ENCODE peak calls at places on chromosomes 7 and 10, in seven cellular contexts. C is neural progenitor cell; R is stimulated activated CD4-positive, alpha-beta T cell treated with anti-CD3 and anti-CD28 coated beads, Interleukin-2, amount 100 ng/mL, for 24 hours; K is activated gamma-delta T cell treated with anti-CD3 and anti-CD28 coated beads, Interleukin-2, amount 50 U/mL, for 16 hours; I is NCI-H2029; W is NCI-H82; T is activated CD8-positive, alpha-beta T cell treated with anti-CD3 and anti-CD28 coated beads for 36 hours. Z is an unnamed sample.

GRCh38 chr7:100585511-100586265 is at the start of gene LRCH4:
- DNase-seq in C (peak), R (peak), K (peak), I (peak), W (peak), T (peak), Z (no peak)

GRCh38 chr10:110918633-110919348 is at the start of gene BBIP1:
- DNase-seq in C (no peak), R (no peak), K (no peak), I (peak), W (peak), T (no peak), Z (peak)

GRCh38 chr10:76444034-76444800 is 1012.8 kb downstream of the LRMDA start:
- DNase-seq in C (no peak), R (no peak), K (no peak), I (no peak), W (no peak), T (no peak), Z (no peak)

GRCh38 chr7:3867847-3868246 is 566.8 kb downstream of the SDK1 start:
- DNase-seq in C (no peak), R (no peak), K (no peak), I (no peak), W (no peak), T (no peak), Z (no peak)

GRCh38 chr7:30974605-30975256 is 11.0 kb downstream of the GHRHR start:
- DNase-seq in C (peak), R (peak), K (no peak), I (no peak), W (peak), T (peak), Z (no peak)

GRCh38 chr10:52864459-52865106 is 92.0 kb upstream of the MBL2 start:
- DNase-seq in C (peak), R (no peak), K (no peak), I (no peak), W (no peak), T (no peak), Z (no peak)

GRCh38 chr7:10128748-10129147 is 844.9 kb upstream of the PHF14 start:
- DNase-seq in C (peak), R (no peak), K (no peak), I (no peak), W (peak), T (no peak), Z (no peak)

GRCh38 chr10:49360271-49361177 is 35.4 kb downstream of the DRGX start:
- DNase-seq in C (no peak), R (no peak), K (no peak), I (no peak), W (no peak), T (no peak), Z (no peak)

GRCh38 chr10:24344279-24344678 is 135.3 kb downstream of the KIAA1217 start:
- DNase-seq in C (no peak), R (no peak), K (no peak), I (no peak), W (no peak), T (no peak), Z (no peak)